ENCODE peak calls at places on chromosomes 11 and 22, in four cellular contexts. O is mesendoderm, C is H1, T is H9. D is an unnamed sample.

GRCh38 chr11:727859-728748 is 19.2 kb upstream of the TALDO1 start:
- DNase-seq in O (peak; percentile 87), C (peak; percentile 66), T (peak; percentile 89), D (peak; percentile 81)

GRCh38 chr22:38240734-38241252 is 32.0 kb downstream of the TMEM184B start:
- DNase-seq in O (peak; percentile 95), C (peak; percentile 46), T (peak; percentile 92), D (peak; percentile 94)

GRCh38 chr11:1237128-1237580 is 14.3 kb downstream of the MUC5B start:
- DNase-seq in O (no peak), C (no peak), T (no peak), D (no peak)

GRCh38 chr11:72684236-72684912 is 10.2 kb upstream of the PDE2A start:
- DNase-seq in O (peak; percentile 88), C (no peak), T (peak; percentile 71), D (peak; percentile 76)

GRCh38 chr11:120057595-120058581 is 80.0 kb downstream of the TRIM29 start:
- DNase-seq in O (peak; percentile 70), C (peak; percentile 47), T (peak; percentile 89), D (peak; percentile 38)

GRCh38 chr11:35158371-35159081 is 19.6 kb downstream of the CD44 start:
- DNase-seq in O (peak; percentile 48), C (no peak), T (no peak), D (peak; percentile 78)

GRCh38 chr11:12246169-12246568 is 131.2 kb upstream of the PARVA start:
- DNase-seq in O (no peak), C (no peak), T (no peak), D (no peak)

GRCh38 chr11:36037031-36037430 is 93.2 kb downstream of the LDLRAD3 start:
- DNase-seq in O (no peak), C (no peak), T (no peak), D (no peak)

GRCh38 chr11:107018274-107018901 is at the start of gene GUCY1A2:
- DNase-seq in O (peak; percentile 62), C (no peak), T (peak; percentile 59), D (peak; percentile 44)

GRCh38 chr11:11157201-11157600 is 195.8 kb downstream of the CSNK2A3 start:
- DNase-seq in O (peak; percentile 73), C (no peak), T (peak; percentile 69), D (peak; percentile 28)

GRCh38 chr11:63945482-63946163 is 6.8 kb downstream of the NAA40 start:
- DNase-seq in O (peak; percentile 82), C (peak; percentile 27), T (peak; percentile 73), D (peak; percentile 77)

GRCh38 chr11:72154816-72155215 is 19.3 kb downstream of the FOLR3 start:
- DNase-seq in O (no peak), C (no peak), T (no peak), D (no peak)

GRCh38 chr11:16873289-16873688 is 134.8 kb downstream of the C11orf58 start:
- DNase-seq in O (peak; percentile 66), C (no peak), T (no peak), D (peak; percentile 15)

GRCh38 chr11:16879690-16880089 is 134.5 kb downstream of the PLEKHA7 start:
- DNase-seq in O (no peak), C (no peak), T (no peak), D (no peak)

GRCh38 chr11:16876840-16877239 is 137.4 kb downstream of the PLEKHA7 start:
- DNase-seq in O (peak; percentile 52), C (no peak), T (no peak), D (no peak)

GRCh38 chr11:16874275-16874975 is 136.0 kb downstream of the C11orf58 start:
- DNase-seq in O (no peak), C (no peak), T (no peak), D (no peak)

GRCh38 chr11:16876053-16876752 is 137.8 kb downstream of the C11orf58 start:
- DNase-seq in O (no peak), C (no peak), T (no peak), D (no peak)
- H2BK120ac ChIP-seq in O (peak overlapping the region; percentile 75), C (no peak overlapping the region), T (no peak overlapping the region), D (no peak overlapping the region)

GRCh38 chr11:7451520-7451919 is 33.8 kb upstream of the OLFML1 start:
- DNase-seq in O (peak; percentile 62), C (no peak), T (no peak), D (no peak)
- H2BK120ac ChIP-seq in O (no peak overlapping the region), C (no peak overlapping the region), T (no peak overlapping the region), D (no peak overlapping the region)

DNA sequence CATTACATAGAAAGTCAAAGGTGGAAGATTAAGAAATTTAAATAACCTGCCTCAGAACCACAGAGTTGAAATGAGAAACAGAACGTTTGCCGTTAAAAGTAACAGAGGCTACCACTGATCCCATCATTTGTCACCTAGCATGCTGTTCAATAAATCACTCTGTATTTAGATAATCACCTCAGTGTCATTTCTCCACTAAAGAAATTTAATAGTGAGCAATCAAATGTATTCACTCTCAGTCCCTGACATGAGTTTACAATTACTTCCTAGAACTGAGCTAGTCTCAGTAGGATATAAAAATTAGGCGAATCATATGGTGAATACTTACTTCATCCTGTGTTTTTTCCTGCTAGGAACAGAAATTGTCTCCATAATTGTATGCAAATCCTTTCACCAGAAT is 169.6 kb downstream of the MSANTD4 start:
- DNase-seq in O (no peak), C (no peak), T (no peak), D (no peak)
- H2BK120ac ChIP-seq in O (no peak overlapping the region), C (no peak overlapping the region), T (no peak overlapping the region), D (no peak overlapping the region)

GRCh38 chr11:76699461-76700091 is 29.0 kb upstream of the LRRC32 start:
- DNase-seq in O (no peak), C (no peak), T (no peak), D (peak; percentile 46)
- H2BK120ac ChIP-seq in O (no peak overlapping the region), C (no peak overlapping the region), T (no peak overlapping the region), D (no peak overlapping the region)

GRCh38 chr22:42787357-42787736 is 66.7 kb upstream of the A4GALT start:
- DNase-seq in O (no peak), C (no peak), T (no peak), D (no peak)
- H2BK120ac ChIP-seq in O (no peak overlapping the region), C (no peak overlapping the region), T (no peak overlapping the region), D (no peak overlapping the region)

DNA sequence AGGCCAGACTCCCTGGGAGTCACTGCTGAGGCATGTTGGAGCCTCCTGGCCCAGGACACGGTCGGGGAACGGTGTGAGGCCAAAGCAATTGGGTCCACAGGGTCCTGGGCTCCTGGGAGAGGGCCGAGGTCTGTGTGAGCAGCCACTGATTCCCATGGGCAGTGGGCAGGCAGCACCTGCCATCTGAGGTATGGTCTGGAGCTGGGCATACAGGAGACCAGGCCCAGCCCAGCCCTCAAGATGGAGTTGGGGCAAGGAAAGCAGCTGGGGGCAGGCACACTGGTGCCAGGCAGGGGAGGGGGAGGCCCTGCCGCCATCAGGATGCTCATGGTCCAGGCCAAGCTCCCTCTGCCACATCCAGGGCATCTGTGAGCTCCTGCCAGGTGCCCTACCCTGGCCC is 32.2 kb upstream of the HMOX1 start:
- DNase-seq in O (no peak), C (no peak), T (no peak), D (no peak)
- H2BK120ac ChIP-seq in O (no peak overlapping the region), C (no peak overlapping the region), T (no peak overlapping the region), D (no peak overlapping the region)